ENCODE peak calls at places on chromosomes 3 and 15, in nine cellular contexts. J is psoas muscle, C is neuronal stem cell, N is lung, D is mammary epithelial cell, K is uterus, B is substantia nigra, V is left ventricle myocardium inferior, S is GM23248. O is an unnamed sample.

GRCh38 chr3:95626107-95626506 is 1188.3 kb upstream of the EPHA6 start:
- DNase-seq in N (no peak), C (no peak), D (no peak), K (no peak), S (no peak), J (no peak), B (no peak), V (no peak), O (no peak)

GRCh38 chr3:195758721-195759353 is 38.1 kb downstream of the MUC20 start:
- DNase-seq in K (no peak), S (no peak), D (no peak), V (no peak), C (no peak), N (no peak), B (no peak), J (peak; percentile 53), O (no peak)

GRCh38 chr3:108511055-108511454 is 659 bp upstream of the MYH15 start:
- DNase-seq in K (no peak), C (no peak), J (no peak), D (no peak), V (no peak), B (no peak), N (no peak), S (no peak), O (no peak)

GRCh38 chr3:161275919-161276318 is 54.8 kb downstream of the NMD3 start:
- DNase-seq in S (no peak), V (no peak), J (no peak), N (no peak), B (no peak), D (peak; percentile 57), C (no peak), K (no peak), O (no peak)

GRCh38 chr15:68275165-68275746 is 2.3 kb upstream of the FEM1B start:
- DNase-seq in J (no peak), K (no peak), C (no peak), B (no peak), D (peak; percentile 76), V (no peak), S (no peak), N (peak; percentile 75), O (no peak)

GRCh38 chr3:39056151-39056550 is 4.3 kb downstream of the WDR48 start:
- DNase-seq in K (no peak), S (peak; percentile 22), B (no peak), V (no peak), J (no peak), C (no peak), D (no peak), N (no peak), O (no peak)

GRCh38 chr15:96333194-96334016 is 2.9 kb downstream of the NR2F2 start:
- DNase-seq in J (peak; percentile 78), D (no peak), C (peak; percentile 26), K (no peak), V (no peak), B (no peak), S (peak; percentile 65), N (no peak), O (no peak)

GRCh38 chr15:58524247-58524646 is 92.5 kb downstream of the LIPC start:
- DNase-seq in V (no peak), K (no peak), B (no peak), C (no peak), J (no peak), D (no peak), S (no peak), N (no peak), O (no peak)

GRCh38 chr15:66692808-66693596 is 9.0 kb upstream of the SMAD6 start:
- DNase-seq in D (no peak), K (no peak), B (no peak), S (no peak), C (no peak), J (no peak), N (no peak), V (no peak), O (no peak)
- H3K27ac ChIP-seq in D (no peak overlapping the region), K (no peak overlapping the region), B (no peak overlapping the region), S (no peak overlapping the region), C (no peak overlapping the region), J (no peak overlapping the region), N (no peak overlapping the region), V (peak overlapping the region; percentile 66), O (no peak overlapping the region)

GRCh38 chr3:66904336-66904735 is 93.8 kb upstream of the KBTBD8 start:
- DNase-seq in N (no peak), J (no peak), K (no peak), B (no peak), D (no peak), C (no peak), V (no peak), S (no peak), O (no peak)
- H3K27ac ChIP-seq in N (no peak overlapping the region), J (no peak overlapping the region), K (no peak overlapping the region), B (no peak overlapping the region), D (no peak overlapping the region), C (no peak overlapping the region), V (no peak overlapping the region), S (no peak overlapping the region), O (no peak overlapping the region)

GRCh38 chr3:177700117-177700516 is 502.8 kb upstream of the TBL1XR1 start:
- DNase-seq in N (no peak), V (no peak), C (no peak), J (no peak), D (no peak), S (no peak), K (no peak), B (no peak), O (no peak)
- H3K27ac ChIP-seq in N (no peak overlapping the region), V (no peak overlapping the region), C (no peak overlapping the region), J (no peak overlapping the region), D (no peak overlapping the region), S (no peak overlapping the region), K (no peak overlapping the region), B (no peak overlapping the region), O (no peak overlapping the region)

GRCh38 chr15:63899193-63899592 is 65.4 kb upstream of the HERC1 start:
- DNase-seq in J (no peak), V (no peak), S (no peak), B (no peak), D (no peak), C (no peak), N (no peak), K (no peak), O (no peak)
- H3K27ac ChIP-seq in J (no peak overlapping the region), V (no peak overlapping the region), S (no peak overlapping the region), B (no peak overlapping the region), D (no peak overlapping the region), C (no peak overlapping the region), N (no peak overlapping the region), K (no peak overlapping the region), O (no peak overlapping the region)

GRCh38 chr15:73518876-73519594 is 76.1 kb downstream of the REC114 start:
- DNase-seq in S (no peak), C (no peak), D (no peak), K (no peak), B (no peak), N (no peak), J (no peak), V (no peak), O (no peak)
- H3K27ac ChIP-seq in S (no peak overlapping the region), C (no peak overlapping the region), D (no peak overlapping the region), K (no peak overlapping the region), B (no peak overlapping the region), N (no peak overlapping the region), J (no peak overlapping the region), V (peak overlapping the region; percentile 79), O (no peak overlapping the region)

O was measured in caudate nucleus.